ENCODE peak calls at places on chromosomes 1 and 21, in nine cellular contexts. D is foreskin fibroblast; A is iPS-NIHi11; H is neuronal stem cell; B is NCI-H2081; M is anterior cingulate cortex; R is RKO; W is activated T-helper 1 cell treated with anti-CD3 and anti-CD28 coated beads, Interleukin-2, amount 50 U/mL, for 16 hours; T is activated T-cell treated with anti-CD3 and anti-CD28 coated beads, Interleukin-2, amount 50 U/mL, for 4 hours. X is an unnamed sample.

GRCh38 chr1:116988908-116989307 is 12.7 kb upstream of the CD101 start:
- DNase-seq in M (no peak), B (peak; percentile 30), H (no peak), T (no peak), W (no peak), R (no peak), D (no peak), A (no peak), X (no peak)

GRCh38 chr1:208834346-208835081 is 590.3 kb upstream of the PLXNA2 start:
- DNase-seq in B (peak; percentile 84), H (peak; percentile 9), W (no peak), R (no peak), T (no peak), M (no peak), D (peak; percentile 52), A (no peak), X (peak; percentile 96)

GRCh38 chr1:94579876-94580294 is 38.3 kb upstream of the F3 start:
- DNase-seq in T (no peak), R (no peak), B (no peak), D (peak; percentile 95), M (no peak), H (no peak), W (no peak), A (peak; percentile 40), X (peak; percentile 52)

GRCh38 chr1:155199792-155200191 is 7.9 kb downstream of the THBS3 start:
- DNase-seq in R (no peak), B (no peak), W (no peak), T (no peak), M (no peak), A (no peak), D (no peak), H (no peak), X (no peak)

GRCh38 chr1:28537457-28538199 is 15.3 kb upstream of the TRNAU1AP start:
- DNase-seq in H (no peak), B (no peak), D (no peak), A (no peak), R (no peak), W (no peak), T (no peak), M (no peak), X (no peak)

GRCh38 chr21:46055863-46056281 is 42.0 kb upstream of the COL6A2 start:
- DNase-seq in B (no peak), W (no peak), H (no peak), R (no peak), M (no peak), T (peak; percentile 3), D (peak; percentile 54), A (no peak), X (peak; percentile 32)

GRCh38 chr1:76939107-76939816 is 72.0 kb downstream of the ST6GALNAC5 start:
- DNase-seq in W (no peak), H (peak; percentile 20), M (no peak), R (no peak), T (no peak), D (peak; percentile 82), B (no peak), A (no peak), X (no peak)

GRCh38 chr1:233081686-233082085 is 131.3 kb downstream of the NTPCR start:
- DNase-seq in A (no peak), W (no peak), T (no peak), D (peak; percentile 37), B (no peak), H (no peak), M (no peak), R (no peak), X (peak; percentile 25)

GRCh38 chr1:110686188-110686587 is 11.4 kb upstream of the KCNA3 start:
- DNase-seq in R (no peak), D (no peak), B (no peak), H (no peak), M (no peak), T (peak; percentile 14), W (no peak), A (no peak), X (no peak)

GRCh38 chr1:203797948-203798347 is 2.5 kb downstream of the ZBED6 start:
- DNase-seq in A (no peak), B (no peak), W (no peak), T (no peak), H (no peak), D (peak; percentile 57), M (no peak), R (no peak), X (no peak)

GRCh38 chr21:34522284-34522683 is 10.3 kb upstream of the KCNE1 start:
- DNase-seq in H (no peak), R (no peak), D (no peak), B (no peak), T (no peak), M (no peak), W (no peak), A (no peak), X (no peak)

GRCh38 chr1:80258659-80259058 is 1252.1 kb upstream of the ADGRL4 start:
- DNase-seq in B (no peak), W (no peak), A (no peak), H (no peak), D (no peak), R (no peak), M (no peak), T (no peak), X (peak; percentile 15)

GRCh38 chr1:157104598-157105293 is 5.1 kb upstream of the ETV3L start:
- DNase-seq in B (no peak), W (no peak), A (no peak), D (peak; percentile 41), M (no peak), T (no peak), H (no peak), R (no peak), X (no peak)

GRCh38 chr1:19463204-19463803 is 22.0 kb downstream of the CAPZB start:
- DNase-seq in D (no peak), W (no peak), R (no peak), M (no peak), B (no peak), T (peak; percentile 51), A (no peak), H (no peak), X (no peak)

GRCh38 chr21:23471877-23472276 is 2135.4 kb downstream of the MRPL39 start:
- DNase-seq in M (no peak), R (no peak), H (no peak), D (no peak), W (no peak), A (no peak), T (no peak), B (no peak), X (no peak)

GRCh38 chr1:19179597-19180271 is 30.3 kb downstream of the UBR4 start:
- DNase-seq in B (no peak), H (no peak), D (peak; percentile 11), R (peak; percentile 54), W (no peak), T (no peak), M (no peak), A (no peak), X (peak; percentile 48)

GRCh38 chr1:61588736-61589381 is 136.1 kb downstream of the TM2D1 start:
- DNase-seq in M (no peak), H (peak; percentile 50), D (peak; percentile 79), T (peak; percentile 30), A (peak; percentile 78), W (peak; percentile 19), R (peak; percentile 66), B (peak; percentile 58), X (peak; percentile 84)

GRCh38 chr1:200090252-200091159 is 63.0 kb downstream of the NR5A2 start:
- DNase-seq in D (peak; percentile 37), R (peak; percentile 4), B (no peak), H (no peak), M (no peak), T (no peak), W (no peak), A (peak; percentile 56), X (peak; percentile 18)

GRCh38 chr1:5522605-5523145 is 469.6 kb downstream of the NPHP4 start:
- DNase-seq in M (no peak), W (no peak), T (no peak), R (no peak), H (no peak), A (no peak), B (no peak), D (no peak), X (no peak)